ENCODE peak calls at places on chromosomes 6 and 20, in nine cellular contexts. Q is transverse colon; U is bronchial epithelial cell; K is CD8-positive, alpha-beta memory T cell; M is cardiac muscle cell; H is prostate gland; V is left lung; P is esophagus muscularis mucosa; Z is aorta. O is an unnamed sample.

GRCh38 chr6:6916598-6916997 is 191.2 kb upstream of the RREB1 start:
- DNase-seq in P (no peak), V (no peak), K (no peak), M (no peak), Z (no peak), H (no peak), Q (no peak), U (no peak), O (peak)

GRCh38 chr6:24935753-24936152 is at the start of gene RIPOR2:
- DNase-seq in U (peak), M (no peak), Q (peak), Z (no peak), H (no peak), P (no peak), K (peak), V (peak), O (no peak)

GRCh38 chr6:106448000-106448426 is 87.5 kb downstream of the CRYBG1 start:
- DNase-seq in V (peak), P (no peak), M (no peak), Z (no peak), K (no peak), U (no peak), H (no peak), Q (peak), O (no peak)

GRCh38 chr6:21033575-21034026 is 499.3 kb downstream of the CDKAL1 start:
- DNase-seq in K (no peak), Q (no peak), V (peak), U (peak), P (no peak), M (peak), H (peak), Z (peak), O (peak)

GRCh38 chr6:29005183-29005885 is at the start of gene ZNF311:
- DNase-seq in H (peak), M (peak), P (no peak), U (peak), K (no peak), Q (peak), V (peak), Z (peak), O (peak)

GRCh38 chr6:112485813-112486212 is 138.7 kb downstream of the RFPL4B start:
- DNase-seq in H (no peak), Z (no peak), K (no peak), M (peak), U (no peak), Q (no peak), V (no peak), P (no peak), O (peak)

GRCh38 chr20:47717421-47717820 is 67.9 kb downstream of the SULF2 start:
- DNase-seq in U (no peak), H (no peak), P (no peak), Q (no peak), M (no peak), K (no peak), V (no peak), Z (no peak), O (no peak)

GRCh38 chr20:1173698-1174097 is 11.1 kb downstream of the TMEM74B start:
- DNase-seq in Q (no peak), M (no peak), Z (no peak), U (no peak), P (no peak), H (no peak), K (no peak), V (no peak), O (no peak)

GRCh38 chr20:57332105-57333089 is 2.8 kb downstream of the SPO11 start:
- DNase-seq in P (no peak), K (no peak), M (no peak), V (no peak), Z (no peak), U (peak), Q (no peak), H (no peak), O (no peak)

GRCh38 chr6:158072083-158072721 is 90.5 kb downstream of the SYNJ2 start:
- DNase-seq in Z (peak), V (peak), P (no peak), M (peak), Q (peak), H (peak), U (peak), K (peak), O (peak)

GRCh38 chr6:78611886-78612480 is 255.4 kb upstream of the IRAK1BP1 start:
- DNase-seq in P (no peak), Z (no peak), K (no peak), V (no peak), H (no peak), U (peak), Q (no peak), M (peak), O (peak)

GRCh38 chr6:109260126-109260525 is 122.1 kb downstream of the CD164 start:
- DNase-seq in M (peak), Z (no peak), Q (no peak), V (no peak), K (no peak), P (no peak), H (no peak), U (peak), O (peak)

GRCh38 chr6:52262620-52263344 is 18.5 kb upstream of the IL17F start:
- DNase-seq in H (no peak), M (no peak), V (no peak), P (no peak), Z (no peak), Q (no peak), U (no peak), K (no peak), O (no peak)

GRCh38 chr6:134249759-134250602 is 67.9 kb downstream of the SGK1 start:
- DNase-seq in H (no peak), P (no peak), K (no peak), Q (no peak), U (peak), Z (no peak), M (peak), V (no peak), O (peak)

GRCh38 chr20:2845607-2846006 is 5.1 kb downstream of the VPS16 start:
- DNase-seq in K (no peak), P (no peak), Q (no peak), U (no peak), Z (no peak), V (no peak), H (no peak), M (no peak), O (no peak)

GRCh38 chr20:57654998-57655811 is 35.0 kb upstream of the ZBP1 start:
- DNase-seq in H (peak), U (no peak), P (peak), M (no peak), Z (peak), K (no peak), Q (no peak), V (peak), O (no peak)

GRCh38 chr6:14316911-14317535 is 199.5 kb downstream of the CD83 start:
- DNase-seq in M (no peak), Z (no peak), K (no peak), U (no peak), H (peak), V (no peak), P (no peak), Q (no peak), O (no peak)

GRCh38 chr6:170081556-170081955 is 209.3 kb downstream of the DLL1 start:
- DNase-seq in Z (peak), H (no peak), M (no peak), K (no peak), V (peak), U (no peak), P (no peak), Q (peak), O (no peak)

GRCh38 chr6:113971786-113972185 is 838 bp upstream of the HDAC2 start:
- DNase-seq in Z (no peak), K (no peak), H (no peak), M (peak), U (peak), V (no peak), P (no peak), Q (no peak), O (peak)

GRCh38 chr6:130771741-130772140 is 55.5 kb upstream of the SMLR1 start:
- DNase-seq in U (no peak), K (no peak), V (no peak), H (no peak), M (no peak), P (no peak), Z (no peak), Q (no peak), O (no peak)

GRCh38 chr20:62068997-62069396 is 3.3 kb upstream of the TAF4 start:
- DNase-seq in M (no peak), H (no peak), U (no peak), Q (peak), V (no peak), P (no peak), K (no peak), Z (no peak), O (peak)

GRCh38 chr6:112338310-112338709 is 8.8 kb upstream of the RFPL4B start:
- DNase-seq in Q (no peak), V (no peak), K (no peak), U (no peak), Z (no peak), P (no peak), H (no peak), M (no peak), O (no peak)

GRCh38 chr6:34791164-34791841 is 580 bp upstream of the BLTP3A start:
- DNase-seq in K (peak), Z (peak), U (no peak), H (peak), P (peak), M (peak), V (peak), Q (peak), O (peak)

GRCh38 chr20:51121901-51122412 is 99.0 kb upstream of the KCNG1 start:
- DNase-seq in M (no peak), V (no peak), P (no peak), Z (no peak), U (peak), Q (no peak), H (peak), K (no peak), O (peak)

DNA sequence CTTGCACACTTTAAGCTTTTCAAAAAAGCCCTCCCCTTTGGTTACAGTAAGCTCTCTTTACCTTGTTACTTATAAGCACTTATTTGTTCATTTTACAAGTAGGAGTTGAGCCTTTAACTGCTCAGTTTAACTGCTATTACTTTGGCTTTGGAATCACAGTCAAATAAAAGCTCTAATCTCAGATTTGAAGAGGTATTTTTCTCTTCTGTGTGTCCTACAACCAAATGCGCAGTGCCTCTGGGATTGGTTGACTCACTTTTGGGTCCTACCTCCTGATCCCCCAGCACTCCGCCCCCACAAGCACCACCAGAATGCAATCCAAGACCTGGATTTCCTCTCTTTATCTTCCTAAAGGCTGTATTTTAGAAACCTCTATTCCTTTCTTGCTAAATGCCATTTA is 2.5 kb downstream of the NCOA7 start:
- DNase-seq in Z (no peak), H (no peak), K (no peak), M (peak), Q (no peak), U (no peak), P (no peak), V (no peak), O (peak)
- H3K4me3 ChIP-seq in Z (no peak), H (no peak), K (no peak), M (no peak), Q (no peak), U (no peak), P (peak), V (no peak), O (peak)

DNA sequence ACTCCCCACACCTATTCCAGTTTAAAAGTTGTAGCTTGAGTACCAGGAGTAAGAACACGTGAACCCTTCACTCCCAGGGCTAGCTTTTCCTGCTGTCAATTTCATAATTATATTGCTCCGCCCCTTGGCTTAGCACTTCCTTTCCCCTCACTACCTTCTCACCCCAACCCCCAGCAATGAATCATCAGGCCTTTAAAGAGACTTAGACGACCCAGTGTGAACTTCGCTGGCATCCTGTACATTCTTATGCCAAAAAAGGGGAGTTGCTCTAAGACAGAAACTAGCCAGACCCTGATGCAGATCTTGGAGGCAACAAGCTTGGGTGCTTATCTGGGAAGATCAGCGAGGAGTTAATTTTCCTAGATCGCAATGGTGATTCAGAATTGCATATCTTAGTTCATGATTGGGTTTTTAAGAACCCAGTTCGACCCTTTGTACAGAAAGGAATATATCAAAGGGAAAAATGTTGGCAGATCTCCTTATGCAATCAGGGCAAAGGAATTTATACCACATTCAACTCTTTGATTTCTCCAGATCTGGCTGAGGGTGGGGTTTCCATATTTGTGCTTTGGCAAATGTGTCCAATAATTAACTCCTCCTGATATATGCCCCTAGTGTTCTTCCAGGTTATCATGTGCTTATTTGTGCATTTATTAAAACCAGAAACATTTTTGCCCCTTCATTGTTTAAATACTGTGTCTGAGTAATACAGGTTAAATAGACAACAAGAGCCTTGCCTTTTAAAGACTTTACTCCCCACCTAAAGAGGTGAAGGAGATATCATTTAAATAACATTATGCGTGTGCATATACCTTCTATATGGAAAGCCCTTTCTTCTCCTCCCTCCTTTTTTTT is 8.1 kb upstream of the ATXN1 start:
- DNase-seq in H (peak), M (peak), V (peak), P (no peak), K (peak), Z (no peak), Q (peak), U (peak), O (peak)
- H3K4me3 ChIP-seq in H (no peak), M (no peak), V (no peak), P (no peak), K (no peak), Z (no peak), Q (no peak), U (no peak), O (no peak)

GRCh38 chr6:39934060-39934757 is at the start of gene MOCS1:
- DNase-seq in U (peak), M (peak), Z (peak), H (peak), P (peak), Q (peak), V (peak), K (no peak), O (peak)

GRCh38 chr6:39931607-39932006 is 2.7 kb downstream of the MOCS1 start:
- DNase-seq in M (no peak), U (no peak), Z (no peak), P (no peak), V (no peak), Q (no peak), H (no peak), K (no peak), O (no peak)

GRCh38 chr6:39930540-39930939 is 3.7 kb downstream of the MOCS1 start:
- DNase-seq in Q (no peak), M (no peak), U (no peak), P (no peak), V (no peak), H (no peak), Z (no peak), K (no peak), O (no peak)

GRCh38 chr6:39933669-39934059 is 598 bp downstream of the MOCS1 start:
- DNase-seq in H (no peak), Z (no peak), P (no peak), M (no peak), K (no peak), V (no peak), Q (no peak), U (no peak), O (no peak)

GRCh38 chr6:39932386-39932785 is 1.9 kb downstream of the MOCS1 start:
- DNase-seq in P (no peak), Q (no peak), H (no peak), V (no peak), Z (no peak), U (no peak), K (no peak), M (no peak), O (no peak)
- H3K4me3 ChIP-seq in P (peak), Q (peak), H (no peak), V (no peak), Z (no peak), U (no peak), K (no peak), M (no peak), O (no peak)

GRCh38 chr20:59173938-59174496 is 10.4 kb downstream of the ZNF831 start:
- DNase-seq in M (no peak), Q (no peak), U (no peak), H (no peak), Z (no peak), K (no peak), V (no peak), P (no peak), O (no peak)

GRCh38 chr20:59176812-59177211 is 13.2 kb downstream of the ZNF831 start:
- DNase-seq in U (no peak), Q (no peak), M (no peak), Z (no peak), P (peak), K (no peak), V (no peak), H (no peak), O (no peak)

GRCh38 chr20:59174975-59175374 is 11.4 kb downstream of the ZNF831 start:
- DNase-seq in H (no peak), K (no peak), V (no peak), Q (no peak), P (no peak), Z (no peak), M (no peak), U (no peak), O (no peak)

GRCh38 chr20:59177266-59178250 is 13.9 kb downstream of the ZNF831 start:
- DNase-seq in Q (no peak), P (no peak), V (no peak), Z (no peak), K (no peak), M (no peak), U (no peak), H (no peak), O (no peak)

GRCh38 chr20:59175861-59176260 is 12.2 kb downstream of the ZNF831 start:
- DNase-seq in M (no peak), K (no peak), U (no peak), H (no peak), Z (no peak), V (no peak), P (peak), Q (peak), O (no peak)
- H3K4me3 ChIP-seq in M (no peak), K (peak), U (no peak), H (no peak), Z (no peak), V (no peak), P (no peak), Q (no peak), O (no peak)

GRCh38 chr20:35286077-35286898 is 1.7 kb upstream of the EIF6 start:
- DNase-seq in U (no peak), M (no peak), P (no peak), Z (peak), H (no peak), V (no peak), K (no peak), Q (no peak), O (no peak)

GRCh38 chr20:35284267-35284991 is at the start of gene EIF6:
- DNase-seq in K (peak), P (no peak), Q (peak), H (peak), V (peak), Z (peak), U (peak), M (peak), O (peak)

GRCh38 chr20:35286899-35287508 is 2.4 kb upstream of the EIF6 start:
- DNase-seq in U (no peak), P (no peak), Z (peak), M (no peak), K (no peak), H (no peak), Q (no peak), V (no peak), O (no peak)

GRCh38 chr20:35284992-35285805 is 627 bp upstream of the EIF6 start:
- DNase-seq in V (no peak), Q (no peak), Z (peak), U (no peak), M (no peak), P (no peak), K (no peak), H (no peak), O (no peak)

DNA sequence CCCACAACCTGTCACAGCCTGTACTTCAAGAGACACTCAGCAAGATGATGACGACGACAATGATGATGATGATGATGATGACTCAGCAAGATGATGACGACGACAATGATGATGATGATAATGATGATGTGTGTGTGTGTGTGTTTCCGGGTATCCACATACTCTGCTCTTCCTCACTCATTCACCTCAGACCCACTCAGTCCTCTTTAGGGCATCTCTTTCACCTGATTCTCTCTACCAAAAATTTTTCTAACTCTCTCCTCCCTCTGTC is 1.2 kb upstream of the EIF6 start:
- DNase-seq in V (no peak), U (peak), P (no peak), Z (no peak), K (no peak), M (no peak), Q (no peak), H (no peak), O (peak)
- H3K4me3 ChIP-seq in V (no peak), U (no peak), P (no peak), Z (no peak), K (no peak), M (no peak), Q (no peak), H (no peak), O (no peak)

GRCh38 chr6:394641-395289 is 3.2 kb downstream of the IRF4 start:
- DNase-seq in U (no peak), K (no peak), Z (no peak), P (no peak), M (no peak), V (no peak), Q (no peak), H (no peak), O (no peak)
- H3K4me3 ChIP-seq in U (no peak), K (no peak), Z (no peak), P (no peak), M (no peak), V (no peak), Q (no peak), H (no peak), O (no peak)

GRCh38 chr6:111267764-111268333 is 180.5 kb downstream of the SLC16A10 start:
- DNase-seq in Q (no peak), P (no peak), V (no peak), K (no peak), H (no peak), U (no peak), Z (no peak), M (no peak), O (no peak)
- H3K4me3 ChIP-seq in Q (no peak), P (no peak), V (no peak), K (no peak), H (no peak), U (no peak), Z (no peak), M (no peak), O (no peak)

GRCh38 chr6:33195304-33196022 is 3.2 kb upstream of the COL11A2 start:
- DNase-seq in V (no peak), Z (peak), M (no peak), P (no peak), K (no peak), H (no peak), U (no peak), Q (no peak), O (no peak)

GRCh38 chr6:33198159-33198852 is 2.2 kb downstream of the RXRB start:
- DNase-seq in Z (peak), Q (no peak), M (no peak), U (no peak), K (no peak), V (no peak), H (no peak), P (no peak), O (no peak)

GRCh38 chr6:33199687-33200233 is 705 bp downstream of the RXRB start:
- DNase-seq in K (peak), V (no peak), M (peak), U (peak), Q (peak), P (no peak), Z (no peak), H (no peak), O (peak)

GRCh38 chr6:33198853-33199436 is 1.5 kb downstream of the RXRB start:
- DNase-seq in V (no peak), Q (no peak), H (no peak), P (no peak), Z (no peak), M (no peak), K (no peak), U (no peak), O (no peak)

GRCh38 chr6:33197431-33198048 is 2.9 kb downstream of the RXRB start:
- DNase-seq in Q (peak), M (peak), H (peak), K (no peak), Z (peak), V (peak), U (peak), P (no peak), O (peak)
- H3K4me3 ChIP-seq in Q (no peak), M (no peak), H (no peak), K (no peak), Z (no peak), V (no peak), U (no peak), P (no peak), O (no peak)

O was measured in fibroblast of mammary gland.